ENCODE peak calls at places on chromosomes 1 and 21, in four cellular contexts. One of them, this sample, is unnamed.

GRCh38 chr1:215376544-215377264 is 190.4 kb upstream of the KCTD3 start:
- DNase-seq in G401: no peak
- DNase-seq in stomach: no peak
- DNase-seq in Daoy: no peak
- DNase-seq in this sample: no peak

GRCh38 chr1:15020943-15021745 is 132.4 kb upstream of the TMEM51 start:
- DNase-seq in G401: peak; percentile 43
- DNase-seq in stomach: no peak
- DNase-seq in Daoy: no peak
- DNase-seq in this sample: no peak

GRCh38 chr1:210132582-210132981 is 100.0 kb upstream of the SERTAD4 start:
- DNase-seq in G401: no peak
- DNase-seq in Daoy: peak; percentile 19
- DNase-seq in stomach: no peak
- DNase-seq in this sample: no peak

GRCh38 chr1:56506314-56506743 is 73.0 kb downstream of the PLPP3 start:
- DNase-seq in G401: no peak
- DNase-seq in stomach: no peak
- DNase-seq in Daoy: no peak
- DNase-seq in this sample: peak; percentile 36

GRCh38 chr1:153670257-153670858 is 435 bp downstream of the ILF2 start:
- DNase-seq in Daoy: no peak
- DNase-seq in G401: no peak
- DNase-seq in stomach: no peak
- DNase-seq in this sample: no peak

GRCh38 chr1:20281801-20282200 is 8.9 kb upstream of the VWA5B1 start:
- DNase-seq in stomach: no peak
- DNase-seq in Daoy: peak; percentile 78
- DNase-seq in G401: no peak
- DNase-seq in this sample: no peak

GRCh38 chr1:188017921-188018320 is 1189.2 kb downstream of the PLA2G4A start:
- DNase-seq in Daoy: no peak
- DNase-seq in stomach: no peak
- DNase-seq in G401: no peak
- DNase-seq in this sample: no peak

GRCh38 chr1:63936276-63936675 is 162.5 kb downstream of the ROR1 start:
- DNase-seq in G401: no peak
- DNase-seq in stomach: no peak
- DNase-seq in Daoy: no peak
- DNase-seq in this sample: no peak

GRCh38 chr1:2523191-2523890 is 3.1 kb downstream of the PANK4 start:
- DNase-seq in G401: no peak
- DNase-seq in Daoy: no peak
- DNase-seq in stomach: no peak
- DNase-seq in this sample: no peak

GRCh38 chr21:38388219-38388618 is 110.1 kb downstream of the ERG start:
- DNase-seq in G401: no peak
- DNase-seq in stomach: no peak
- DNase-seq in Daoy: no peak
- DNase-seq in this sample: no peak

GRCh38 chr1:31218705-31219104 is 21.0 kb downstream of the NKAIN1 start:
- DNase-seq in Daoy: no peak
- DNase-seq in G401: peak; percentile 70
- DNase-seq in stomach: no peak
- DNase-seq in this sample: no peak

GRCh38 chr1:77975386-77975785 is 3.5 kb downstream of the FUBP1 start:
- DNase-seq in Daoy: peak; percentile 17
- DNase-seq in stomach: no peak
- DNase-seq in G401: no peak
- DNase-seq in this sample: no peak

GRCh38 chr1:159429074-159429861 is 2.7 kb upstream of the OR10J4 start:
- DNase-seq in Daoy: peak; percentile 79
- DNase-seq in stomach: no peak
- DNase-seq in G401: no peak
- DNase-seq in this sample: no peak

GRCh38 chr1:32386993-32387392 is 7.2 kb downstream of the BSDC1 start:
- DNase-seq in stomach: no peak
- DNase-seq in G401: no peak
- DNase-seq in Daoy: no peak
- DNase-seq in this sample: no peak

GRCh38 chr1:54384921-54385726 is 21.1 kb downstream of the SSBP3 start:
- DNase-seq in G401: no peak
- DNase-seq in stomach: no peak
- DNase-seq in Daoy: no peak
- DNase-seq in this sample: no peak

GRCh38 chr21:22120616-22121266 is 1122.5 kb downstream of the NCAM2 start:
- DNase-seq in G401: no peak
- DNase-seq in Daoy: no peak
- DNase-seq in stomach: no peak
- DNase-seq in this sample: no peak

GRCh38 chr21:30478015-30478414 is 2.2 kb downstream of the KRTAP19-1 start:
- DNase-seq in G401: no peak
- DNase-seq in Daoy: no peak
- DNase-seq in stomach: no peak
- DNase-seq in this sample: no peak

GRCh38 chr1:221392453-221392852 is 349.4 kb downstream of the DUSP10 start:
- DNase-seq in Daoy: peak; percentile 9
- DNase-seq in G401: no peak
- DNase-seq in stomach: no peak
- DNase-seq in this sample: peak; percentile 38

GRCh38 chr21:33325222-33326067 is 675 bp downstream of the IFNAR1 start:
- DNase-seq in Daoy: peak; percentile 71
- DNase-seq in G401: peak; percentile 66
- DNase-seq in stomach: peak; percentile 81
- DNase-seq in this sample: peak; percentile 71

GRCh38 chr1:61436016-61436415 is 288.9 kb downstream of the TM2D1 start:
- DNase-seq in stomach: no peak
- DNase-seq in G401: no peak
- DNase-seq in Daoy: peak; percentile 13
- DNase-seq in this sample: no peak

GRCh38 chr1:204493145-204493881 is 1.3 kb downstream of the PIK3C2B start:
- DNase-seq in G401: no peak
- DNase-seq in stomach: peak; percentile 91
- DNase-seq in Daoy: peak; percentile 77
- DNase-seq in this sample: peak; percentile 78

GRCh38 chr1:61433646-61434045 is 291.3 kb downstream of the TM2D1 start:
- DNase-seq in stomach: no peak
- DNase-seq in G401: no peak
- DNase-seq in Daoy: no peak
- DNase-seq in this sample: no peak

GRCh38 chr1:53316058-53316741 is 11.7 kb downstream of the LRP8 start:
- DNase-seq in G401: no peak
- DNase-seq in Daoy: peak; percentile 57
- DNase-seq in stomach: no peak
- DNase-seq in this sample: no peak

GRCh38 chr1:226381226-226381998 is 26.5 kb downstream of the PARP1 start:
- DNase-seq in stomach: no peak
- DNase-seq in G401: no peak
- DNase-seq in Daoy: no peak
- DNase-seq in this sample: no peak

GRCh38 chr1:218164930-218165686 is 120.0 kb upstream of the RRP15 start:
- DNase-seq in stomach: no peak
- DNase-seq in G401: no peak
- DNase-seq in Daoy: peak; percentile 58
- DNase-seq in this sample: no peak